ENCODE peak calls at places on chromosomes 3 and 15, in ten cellular contexts. C is GM13977, G is cerebellum, I is NCI-H748 treated with DMSO at 0.1 percent for 48 hours, Y is left ventricle myocardium superior, R is Right ventricle myocardium superior, P is AG08396, K is lower lobe of right lung, J is SK-N-MC, W is esophagus squamous epithelium. Z is an unnamed sample.

GRCh38 chr3:101896103-101896757 is 46.9 kb downstream of the NFKBIZ start:
- DNase-seq in J (no peak), K (no peak), C (no peak), G (no peak), W (no peak), R (no peak), I (no peak), Y (no peak), P (no peak), Z (no peak)

GRCh38 chr3:14647976-14648955 is 3.3 kb upstream of the CCDC174 start:
- DNase-seq in R (peak), J (no peak), W (no peak), K (no peak), Y (peak), G (no peak), P (no peak), C (no peak), I (no peak), Z (no peak)

GRCh38 chr15:99651023-99651807 is 82.0 kb downstream of the LYSMD4 start:
- DNase-seq in W (no peak), C (no peak), R (no peak), Y (no peak), I (no peak), K (no peak), J (no peak), P (peak), G (no peak), Z (no peak)

GRCh38 chr3:13475871-13476590 is 4.1 kb upstream of the HDAC11 start:
- DNase-seq in I (no peak), Y (no peak), C (no peak), W (no peak), K (no peak), P (no peak), J (no peak), R (no peak), G (no peak), Z (peak)

GRCh38 chr15:63015618-63016017 is 26.9 kb upstream of the TPM1 start:
- DNase-seq in W (no peak), R (no peak), J (no peak), P (peak), Y (no peak), I (no peak), C (no peak), G (no peak), K (no peak), Z (no peak)

GRCh38 chr3:9700536-9700935 is 3.1 kb upstream of the CPNE9 start:
- DNase-seq in P (no peak), Y (no peak), J (no peak), W (no peak), C (no peak), G (no peak), R (no peak), I (no peak), K (no peak), Z (no peak)

GRCh38 chr3:186589856-186590579 is 19.5 kb downstream of the DNAJB11 start:
- DNase-seq in G (no peak), R (no peak), I (no peak), P (no peak), J (no peak), Y (no peak), W (no peak), K (no peak), C (no peak), Z (no peak)

GRCh38 chr3:59678042-59678707 is 628.4 kb upstream of the CFAP20DC start:
- DNase-seq in K (peak), G (no peak), R (no peak), W (no peak), C (no peak), Y (no peak), I (peak), P (no peak), J (no peak), Z (no peak)

GRCh38 chr3:182596673-182597410 is 196.5 kb upstream of the ATP11B start:
- DNase-seq in I (peak), P (no peak), R (no peak), K (no peak), W (no peak), Y (no peak), C (no peak), J (no peak), G (no peak), Z (peak)

GRCh38 chr3:22685598-22685997 is 517.5 kb upstream of the UBE2E2 start:
- DNase-seq in W (no peak), J (no peak), P (peak), K (no peak), Y (no peak), C (no peak), G (no peak), R (no peak), I (no peak), Z (no peak)

GRCh38 chr15:74622758-74623157 is 7.1 kb downstream of the CLK3 start:
- DNase-seq in W (no peak), Y (no peak), R (no peak), J (no peak), C (no peak), I (no peak), P (no peak), G (no peak), K (peak), Z (no peak)

GRCh38 chr3:155889212-155889611 is 18.8 kb downstream of the GMPS start:
- DNase-seq in I (no peak), C (no peak), K (no peak), Y (no peak), G (no peak), W (no peak), R (no peak), J (no peak), P (no peak), Z (no peak)

GRCh38 chr3:10518506-10519150 is 13.2 kb upstream of the ATP2B2 start:
- DNase-seq in K (no peak), W (no peak), G (no peak), Y (peak), P (peak), R (peak), J (no peak), I (no peak), C (no peak), Z (no peak)

GRCh38 chr15:68807249-68807648 is 13.4 kb downstream of the ANP32A start:
- DNase-seq in P (no peak), K (no peak), G (no peak), C (no peak), Y (no peak), J (no peak), I (no peak), W (no peak), R (no peak), Z (no peak)

GRCh38 chr3:192906940-192907339 is 10.7 kb downstream of the MB21D2 start:
- DNase-seq in W (no peak), Y (no peak), R (no peak), P (no peak), I (peak), K (no peak), C (no peak), G (no peak), J (no peak), Z (no peak)

GRCh38 chr15:71386448-71387236 is 271.4 kb downstream of the THSD4 start:
- DNase-seq in P (no peak), J (no peak), W (no peak), I (no peak), C (no peak), K (no peak), Y (no peak), R (no peak), G (no peak), Z (no peak)

GRCh38 chr3:148975277-148975676 is 16.1 kb upstream of the GYG1 start:
- DNase-seq in I (no peak), Y (peak), C (no peak), G (no peak), R (peak), W (no peak), K (no peak), P (peak), J (no peak), Z (no peak)

GRCh38 chr15:56797720-56798275 is 64.5 kb upstream of the ZNF280D start:
- DNase-seq in J (no peak), G (no peak), C (no peak), R (no peak), Y (no peak), K (no peak), P (no peak), I (no peak), W (no peak), Z (no peak)

GRCh38 chr3:156516284-156516683 is 38.6 kb downstream of the SSR3 start:
- DNase-seq in R (peak), Y (peak), P (no peak), G (peak), I (no peak), W (no peak), J (no peak), K (no peak), C (no peak), Z (peak)

GRCh38 chr15:34325368-34325767 is 12.2 kb downstream of the SLC12A6 start:
- DNase-seq in R (no peak), G (no peak), P (no peak), I (no peak), Y (no peak), C (no peak), J (no peak), K (no peak), W (no peak), Z (no peak)

GRCh38 chr3:156368189-156368588 is 186.7 kb downstream of the SSR3 start:
- DNase-seq in I (no peak), C (peak), K (no peak), G (no peak), R (no peak), J (no peak), Y (no peak), P (no peak), W (no peak), Z (no peak)

GRCh38 chr3:177816667-177817208 is 619.5 kb upstream of the TBL1XR1 start:
- DNase-seq in R (no peak), I (no peak), Y (no peak), W (no peak), C (no peak), J (no peak), P (peak), G (no peak), K (no peak), Z (no peak)

GRCh38 chr3:117150628-117151027 is 441.0 kb downstream of the TUSC7 start:
- DNase-seq in P (no peak), J (no peak), Y (no peak), C (no peak), K (no peak), I (no peak), R (no peak), G (no peak), W (no peak), Z (no peak)

GRCh38 chr15:59447367-59447766 is 9.4 kb downstream of the FAM81A start:
- DNase-seq in Y (no peak), C (no peak), J (no peak), G (no peak), I (no peak), K (no peak), W (no peak), R (no peak), P (no peak), Z (no peak)

GRCh38 chr3:179016979-179017670 is 54.5 kb downstream of the ZMAT3 start:
- DNase-seq in K (no peak), I (no peak), W (no peak), Y (no peak), C (no peak), J (no peak), P (no peak), G (no peak), R (no peak), Z (no peak)

Z was measured in SHP77.